ENCODE peak calls at places on chromosomes 5 and 9, in six cellular contexts. One of them, this sample, is unnamed.

GRCh38 chr5:87877495-87877894 is 391.1 kb downstream of the TMEM161B start:
- DNase-seq in gastrocnemius medialis: no peak
- DNase-seq in BJ: no peak
- DNase-seq in heart left ventricle: no peak
- DNase-seq in endothelial cell: no peak
- DNase-seq in neural progenitor cell: peak; percentile 57
- DNase-seq in this sample: no peak

GRCh38 chr5:126965487-126965886 is 64.9 kb downstream of the MARCHF3 start:
- DNase-seq in gastrocnemius medialis: no peak
- DNase-seq in neural progenitor cell: no peak
- DNase-seq in endothelial cell: no peak
- DNase-seq in BJ: no peak
- DNase-seq in heart left ventricle: no peak
- DNase-seq in this sample: no peak

GRCh38 chr5:72108200-72109050 is 1.1 kb downstream of the MAP1B start:
- DNase-seq in neural progenitor cell: peak; percentile 94
- DNase-seq in endothelial cell: peak; percentile 78
- DNase-seq in BJ: no peak
- DNase-seq in gastrocnemius medialis: peak; percentile 30
- DNase-seq in heart left ventricle: peak; percentile 82
- DNase-seq in this sample: peak; percentile 14

GRCh38 chr5:181181650-181182565 is 23.1 kb downstream of the TRIM7 start:
- DNase-seq in endothelial cell: peak; percentile 72
- DNase-seq in heart left ventricle: peak; percentile 68
- DNase-seq in neural progenitor cell: peak; percentile 87
- DNase-seq in BJ: no peak
- DNase-seq in gastrocnemius medialis: no peak
- DNase-seq in this sample: peak; percentile 84

GRCh38 chr9:34375901-34376595 is 650 bp downstream of the MYORG start:
- DNase-seq in gastrocnemius medialis: peak; percentile 65
- DNase-seq in heart left ventricle: peak; percentile 68
- DNase-seq in BJ: no peak
- DNase-seq in endothelial cell: peak; percentile 54
- DNase-seq in neural progenitor cell: peak; percentile 45
- DNase-seq in this sample: peak; percentile 75

GRCh38 chr9:107600060-107600573 is 110.5 kb upstream of the KLF4 start:
- DNase-seq in endothelial cell: no peak
- DNase-seq in gastrocnemius medialis: no peak
- DNase-seq in heart left ventricle: no peak
- DNase-seq in BJ: no peak
- DNase-seq in neural progenitor cell: no peak
- DNase-seq in this sample: no peak

GRCh38 chr5:28766565-28767158 is 1728.3 kb upstream of the CDH9 start:
- DNase-seq in neural progenitor cell: peak; percentile 51
- DNase-seq in gastrocnemius medialis: no peak
- DNase-seq in endothelial cell: peak; percentile 25
- DNase-seq in heart left ventricle: no peak
- DNase-seq in BJ: no peak
- DNase-seq in this sample: peak; percentile 2

GRCh38 chr9:80175286-80175906 is 603.6 kb downstream of the TLE4 start:
- DNase-seq in neural progenitor cell: peak; percentile 57
- DNase-seq in gastrocnemius medialis: no peak
- DNase-seq in endothelial cell: no peak
- DNase-seq in BJ: no peak
- DNase-seq in heart left ventricle: no peak
- DNase-seq in this sample: peak; percentile 28

GRCh38 chr5:1443145-1443543 is 2.1 kb downstream of the SLC6A3 start:
- DNase-seq in heart left ventricle: no peak
- DNase-seq in neural progenitor cell: no peak
- DNase-seq in BJ: no peak
- DNase-seq in endothelial cell: no peak
- DNase-seq in gastrocnemius medialis: no peak
- DNase-seq in this sample: no peak

GRCh38 chr9:136365775-136366223 is 2.3 kb upstream of the DNLZ start:
- DNase-seq in BJ: no peak
- DNase-seq in heart left ventricle: no peak
- DNase-seq in neural progenitor cell: no peak
- DNase-seq in endothelial cell: no peak
- DNase-seq in gastrocnemius medialis: no peak
- DNase-seq in this sample: no peak

GRCh38 chr5:148186248-148187003 is 16.4 kb upstream of the SPINK6 start:
- DNase-seq in endothelial cell: no peak
- DNase-seq in gastrocnemius medialis: no peak
- DNase-seq in neural progenitor cell: no peak
- DNase-seq in heart left ventricle: no peak
- DNase-seq in BJ: no peak
- DNase-seq in this sample: peak; percentile 2

GRCh38 chr5:55114061-55114460 is 11.6 kb downstream of the GZMA start:
- DNase-seq in gastrocnemius medialis: no peak
- DNase-seq in neural progenitor cell: no peak
- DNase-seq in BJ: no peak
- DNase-seq in endothelial cell: no peak
- DNase-seq in heart left ventricle: no peak
- DNase-seq in this sample: no peak

GRCh38 chr9:83933804-83934203 is 12.6 kb upstream of the KIF27 start:
- DNase-seq in endothelial cell: no peak
- DNase-seq in gastrocnemius medialis: no peak
- DNase-seq in neural progenitor cell: no peak
- DNase-seq in BJ: no peak
- DNase-seq in heart left ventricle: no peak
- DNase-seq in this sample: no peak

GRCh38 chr5:87885727-87886126 is 382.9 kb downstream of the TMEM161B start:
- DNase-seq in endothelial cell: no peak
- DNase-seq in neural progenitor cell: no peak
- DNase-seq in gastrocnemius medialis: no peak
- DNase-seq in BJ: no peak
- DNase-seq in heart left ventricle: no peak
- DNase-seq in this sample: no peak

GRCh38 chr9:463455-464125 is 248.9 kb downstream of the DOCK8 start:
- DNase-seq in BJ: no peak
- DNase-seq in gastrocnemius medialis: no peak
- DNase-seq in neural progenitor cell: no peak
- DNase-seq in heart left ventricle: no peak
- DNase-seq in endothelial cell: no peak
- DNase-seq in this sample: no peak

GRCh38 chr9:35488566-35489312 is 1.2 kb upstream of the RUSC2 start:
- DNase-seq in neural progenitor cell: no peak
- DNase-seq in heart left ventricle: no peak
- DNase-seq in gastrocnemius medialis: no peak
- DNase-seq in endothelial cell: no peak
- DNase-seq in BJ: no peak
- DNase-seq in this sample: no peak

GRCh38 chr9:35488019-35488418 is 1.9 kb upstream of the RUSC2 start:
- DNase-seq in gastrocnemius medialis: no peak
- DNase-seq in heart left ventricle: peak; percentile 47
- DNase-seq in endothelial cell: no peak
- DNase-seq in neural progenitor cell: no peak
- DNase-seq in BJ: no peak
- DNase-seq in this sample: no peak

GRCh38 chr9:35490155-35490909 is 421 bp downstream of the RUSC2 start:
- DNase-seq in BJ: no peak
- DNase-seq in endothelial cell: peak; percentile 15
- DNase-seq in heart left ventricle: peak; percentile 46
- DNase-seq in neural progenitor cell: peak; percentile 40
- DNase-seq in gastrocnemius medialis: peak; percentile 14
- DNase-seq in this sample: no peak

GRCh38 chr9:35490910-35491465 is 1.1 kb downstream of the RUSC2 start:
- DNase-seq in gastrocnemius medialis: no peak
- DNase-seq in BJ: no peak
- DNase-seq in neural progenitor cell: peak; percentile 4
- DNase-seq in heart left ventricle: no peak
- DNase-seq in endothelial cell: no peak
- DNase-seq in this sample: no peak

DNA sequence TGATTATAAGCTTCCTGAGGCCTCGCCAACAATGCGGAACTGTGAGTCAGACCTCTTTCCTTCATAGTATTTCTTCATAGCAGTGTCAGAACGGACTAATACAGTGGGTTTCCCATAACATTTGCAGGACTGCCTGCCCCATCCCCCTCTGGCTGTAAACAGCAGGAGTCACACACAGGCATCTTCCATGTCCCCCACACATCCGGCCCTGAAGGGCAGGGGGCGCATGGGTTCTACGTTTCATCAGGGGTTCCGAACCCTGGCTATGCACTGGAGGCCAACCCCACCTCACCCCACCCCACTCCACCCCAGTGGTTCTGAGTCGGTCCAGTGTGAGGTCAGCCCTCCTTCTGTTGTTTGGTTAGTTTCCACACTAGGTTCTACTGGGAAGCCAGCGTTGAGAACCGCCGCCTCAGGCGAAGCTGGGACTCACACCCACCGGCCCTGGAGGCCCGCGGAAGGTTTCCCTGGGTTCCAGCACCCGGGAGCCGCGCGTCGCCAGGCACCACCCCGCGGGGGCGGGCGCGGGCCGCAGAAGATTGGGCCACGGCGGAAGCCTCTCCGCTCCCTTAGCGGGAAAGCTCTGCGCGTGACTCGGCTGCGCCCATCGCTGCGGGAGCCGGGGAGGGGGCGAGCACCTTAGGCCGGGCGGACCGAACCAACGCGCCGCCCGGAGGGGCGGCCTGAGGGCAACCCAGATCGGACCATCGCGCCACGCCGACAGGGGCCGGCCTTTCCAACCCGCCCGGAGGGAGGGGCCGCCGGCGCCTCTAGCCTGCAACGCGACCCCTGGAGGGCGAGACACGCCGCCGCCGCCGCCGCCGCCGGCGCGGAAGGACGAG is at the start of gene RUSC2:
- DNase-seq in heart left ventricle: peak; percentile 91
- DNase-seq in BJ: peak; percentile 60
- DNase-seq in endothelial cell: peak; percentile 91
- DNase-seq in gastrocnemius medialis: peak; percentile 72
- DNase-seq in neural progenitor cell: peak; percentile 97
- DNase-seq in this sample: peak; percentile 62
- TF ChIP-seq CTCF in heart left ventricle: peak; percentile 42
- TF ChIP-seq CTCF in BJ: peak; percentile 35
- TF ChIP-seq CTCF in endothelial cell: no peak
- TF ChIP-seq CTCF in gastrocnemius medialis: peak; percentile 52
- TF ChIP-seq CTCF in neural progenitor cell: peak; percentile 48
- TF ChIP-seq CTCF in this sample: peak; percentile 47

DNA sequence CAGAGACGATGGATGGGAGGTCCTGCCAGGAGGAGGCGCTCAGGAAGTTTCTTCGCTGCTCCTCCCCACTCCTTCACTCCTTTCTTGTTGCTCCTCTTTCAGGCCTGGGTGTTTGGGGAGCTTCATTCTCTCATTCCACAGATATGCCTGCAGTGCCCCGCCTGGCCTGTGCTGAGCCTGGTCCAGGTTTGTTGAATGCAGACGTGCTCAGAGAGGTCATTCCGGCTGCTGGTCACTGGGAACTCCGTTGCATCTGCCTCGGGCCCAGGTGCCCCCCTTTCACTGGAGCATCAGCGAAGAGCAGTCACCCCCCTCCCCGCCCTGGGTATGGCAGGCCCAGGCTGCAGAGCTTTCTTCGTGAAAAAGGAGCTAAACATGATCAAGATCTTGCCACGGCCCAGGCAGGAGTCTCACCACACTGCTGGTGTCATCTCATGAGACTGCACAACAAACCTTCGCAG is 15.5 kb downstream of the SURF6 start:
- DNase-seq in neural progenitor cell: no peak
- DNase-seq in gastrocnemius medialis: no peak
- DNase-seq in BJ: no peak
- DNase-seq in heart left ventricle: no peak
- DNase-seq in endothelial cell: no peak
- DNase-seq in this sample: no peak
- TF ChIP-seq CTCF in neural progenitor cell: peak; percentile 10
- TF ChIP-seq CTCF in gastrocnemius medialis: no peak
- TF ChIP-seq CTCF in BJ: no peak
- TF ChIP-seq CTCF in heart left ventricle: no peak
- TF ChIP-seq CTCF in endothelial cell: no peak
- TF ChIP-seq CTCF in this sample: no peak

DNA sequence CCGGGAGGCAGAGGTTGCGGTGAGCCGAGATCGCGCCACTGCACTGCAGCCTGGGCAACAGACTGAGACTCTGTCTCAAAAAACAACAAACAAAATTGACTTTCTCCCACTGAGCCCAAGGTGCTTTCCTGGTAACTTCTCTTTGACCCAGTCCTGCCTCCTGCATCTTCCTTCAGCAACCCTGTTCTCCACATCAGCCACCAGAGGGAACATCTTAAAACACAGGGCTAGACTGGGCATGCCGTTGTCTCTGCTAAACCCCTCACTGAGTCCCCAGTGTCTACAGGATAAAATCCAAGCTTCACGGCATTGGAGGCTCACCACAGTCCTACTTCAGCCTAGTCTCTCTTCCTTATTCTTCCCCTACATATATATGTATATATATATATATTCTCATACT is 39.8 kb upstream of the KCNMB1 start:
- DNase-seq in neural progenitor cell: peak; percentile 31
- DNase-seq in gastrocnemius medialis: no peak
- DNase-seq in BJ: no peak
- DNase-seq in heart left ventricle: no peak
- DNase-seq in endothelial cell: no peak
- DNase-seq in this sample: no peak
- TF ChIP-seq CTCF in neural progenitor cell: peak; percentile 36
- TF ChIP-seq CTCF in gastrocnemius medialis: no peak
- TF ChIP-seq CTCF in BJ: peak; percentile 27
- TF ChIP-seq CTCF in heart left ventricle: no peak
- TF ChIP-seq CTCF in endothelial cell: no peak
- TF ChIP-seq CTCF in this sample: no peak

DNA sequence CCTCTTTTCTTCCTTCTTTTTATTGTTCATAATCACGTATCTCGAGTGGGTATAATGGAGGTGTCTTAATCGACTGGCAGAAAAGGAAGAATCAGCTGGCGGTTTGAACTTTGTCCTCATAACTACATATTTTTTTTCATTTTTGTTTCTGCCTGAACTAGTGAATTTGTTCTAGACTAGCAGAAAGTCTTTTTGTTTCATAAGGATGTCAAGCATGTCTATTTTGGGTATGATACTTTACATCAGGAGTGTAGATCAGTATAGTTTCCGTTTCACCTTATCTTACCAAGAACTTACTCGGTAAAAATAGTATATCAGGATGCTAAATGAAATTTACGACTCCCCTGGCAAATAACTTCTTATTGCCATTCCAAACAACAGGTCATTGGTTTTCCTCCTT is 278.9 kb downstream of the CHSY3 start:
- DNase-seq in endothelial cell: no peak
- DNase-seq in BJ: no peak
- DNase-seq in heart left ventricle: no peak
- DNase-seq in neural progenitor cell: no peak
- DNase-seq in gastrocnemius medialis: no peak
- DNase-seq in this sample: no peak
- TF ChIP-seq CTCF in endothelial cell: no peak
- TF ChIP-seq CTCF in BJ: no peak
- TF ChIP-seq CTCF in heart left ventricle: no peak
- TF ChIP-seq CTCF in neural progenitor cell: no peak
- TF ChIP-seq CTCF in gastrocnemius medialis: no peak
- TF ChIP-seq CTCF in this sample: no peak

GRCh38 chr5:116497648-116498047 is 77.0 kb downstream of the SEMA6A start:
- DNase-seq in heart left ventricle: no peak
- DNase-seq in gastrocnemius medialis: no peak
- DNase-seq in BJ: no peak
- DNase-seq in neural progenitor cell: no peak
- DNase-seq in endothelial cell: no peak
- DNase-seq in this sample: no peak
- TF ChIP-seq CTCF in heart left ventricle: no peak
- TF ChIP-seq CTCF in gastrocnemius medialis: no peak
- TF ChIP-seq CTCF in BJ: no peak
- TF ChIP-seq CTCF in neural progenitor cell: no peak
- TF ChIP-seq CTCF in endothelial cell: no peak
- TF ChIP-seq CTCF in this sample: no peak

This sample was measured in activated CD8-positive, alpha-beta T cell treated with anti-CD3 and anti-CD28 coated beads for 36 hours.